ENCODE peak calls at places on chromosomes 3 and 15, in four cellular contexts. One of them, this sample, is unnamed.

GRCh38 chr3:44419923-44420650 is 57.4 kb downstream of the ZNF445 start:
- DNase-seq in IMR-90: no peak
- DNase-seq in naive B cell: no peak
- DNase-seq in GM19239: no peak
- DNase-seq in this sample: no peak

GRCh38 chr15:31280831-31281216 is 45.8 kb upstream of the KLF13 start:
- DNase-seq in IMR-90: no peak
- DNase-seq in GM19239: no peak
- DNase-seq in naive B cell: no peak
- DNase-seq in this sample: no peak

GRCh38 chr15:84151205-84151931 is 84.2 kb upstream of the GOLGA6L4 start:
- DNase-seq in GM19239: no peak
- DNase-seq in IMR-90: no peak
- DNase-seq in naive B cell: no peak
- DNase-seq in this sample: no peak

GRCh38 chr3:132135628-132136333 is 101.0 kb upstream of the CPNE4 start:
- DNase-seq in GM19239: no peak
- DNase-seq in IMR-90: peak
- DNase-seq in naive B cell: no peak
- DNase-seq in this sample: no peak

GRCh38 chr3:177229791-177230190 is 32.5 kb upstream of the TBL1XR1 start:
- DNase-seq in IMR-90: peak
- DNase-seq in GM19239: no peak
- DNase-seq in naive B cell: no peak
- DNase-seq in this sample: no peak

GRCh38 chr3:59503441-59503840 is 453.6 kb upstream of the CFAP20DC start:
- DNase-seq in GM19239: no peak
- DNase-seq in IMR-90: no peak
- DNase-seq in naive B cell: no peak
- DNase-seq in this sample: no peak

GRCh38 chr3:159884661-159885402 is 103.8 kb upstream of the IL12A start:
- DNase-seq in IMR-90: peak
- DNase-seq in GM19239: peak
- DNase-seq in naive B cell: peak
- DNase-seq in this sample: peak

GRCh38 chr3:50457988-50458387 is 45.4 kb downstream of the CACNA2D2 start:
- DNase-seq in GM19239: no peak
- DNase-seq in IMR-90: no peak
- DNase-seq in naive B cell: no peak
- DNase-seq in this sample: no peak

GRCh38 chr15:55820043-55820442 is 77.1 kb upstream of the PRTG start:
- DNase-seq in naive B cell: no peak
- DNase-seq in GM19239: no peak
- DNase-seq in IMR-90: no peak
- DNase-seq in this sample: no peak

GRCh38 chr3:61541694-61542093 is 19.7 kb upstream of the PTPRG start:
- DNase-seq in IMR-90: no peak
- DNase-seq in GM19239: no peak
- DNase-seq in naive B cell: no peak
- DNase-seq in this sample: no peak

GRCh38 chr3:63911395-63911900 is 735 bp downstream of the SCAANT1 start:
- DNase-seq in GM19239: no peak
- DNase-seq in naive B cell: no peak
- DNase-seq in IMR-90: no peak
- DNase-seq in this sample: peak

GRCh38 chr3:88957751-88958452 is 149.5 kb upstream of the EPHA3 start:
- DNase-seq in GM19239: no peak
- DNase-seq in naive B cell: no peak
- DNase-seq in IMR-90: peak
- DNase-seq in this sample: no peak

GRCh38 chr15:66310786-66311185 is 17.4 kb downstream of the DIS3L start:
- DNase-seq in GM19239: no peak
- DNase-seq in naive B cell: no peak
- DNase-seq in IMR-90: no peak
- DNase-seq in this sample: no peak

GRCh38 chr3:127077068-127077467 is 94.2 kb downstream of the PLXNA1 start:
- DNase-seq in IMR-90: no peak
- DNase-seq in naive B cell: no peak
- DNase-seq in GM19239: no peak
- DNase-seq in this sample: no peak

GRCh38 chr15:82873000-82873680 is 63.7 kb downstream of the WHAMM start:
- DNase-seq in naive B cell: no peak
- DNase-seq in GM19239: no peak
- DNase-seq in IMR-90: no peak
- DNase-seq in this sample: no peak

GRCh38 chr3:196792771-196793170 is 53.1 kb downstream of the PAK2 start:
- DNase-seq in IMR-90: peak
- DNase-seq in naive B cell: no peak
- DNase-seq in GM19239: no peak
- DNase-seq in this sample: no peak

GRCh38 chr3:194906229-194906629 is 220.5 kb downstream of the FAM43A start:
- DNase-seq in IMR-90: peak
- DNase-seq in GM19239: no peak
- DNase-seq in naive B cell: no peak
- DNase-seq in this sample: no peak

GRCh38 chr3:169812124-169812843 is 386 bp upstream of the LRRIQ4 start:
- DNase-seq in GM19239: peak
- DNase-seq in IMR-90: peak
- DNase-seq in naive B cell: peak
- DNase-seq in this sample: peak

GRCh38 chr3:187736418-187736871 is 8.8 kb downstream of the BCL6 start:
- DNase-seq in GM19239: no peak
- DNase-seq in IMR-90: peak
- DNase-seq in naive B cell: no peak
- DNase-seq in this sample: no peak

GRCh38 chr3:38150780-38151528 is 12.5 kb downstream of the MYD88 start:
- DNase-seq in naive B cell: no peak
- DNase-seq in GM19239: no peak
- DNase-seq in IMR-90: no peak
- DNase-seq in this sample: no peak

GRCh38 chr15:40108061-40108854 is 421 bp downstream of the BMF start:
- DNase-seq in GM19239: no peak
- DNase-seq in IMR-90: peak
- DNase-seq in naive B cell: no peak
- DNase-seq in this sample: peak

GRCh38 chr3:128180446-128180845 is 27.2 kb downstream of the EEFSEC start:
- DNase-seq in naive B cell: no peak
- DNase-seq in GM19239: no peak
- DNase-seq in IMR-90: no peak
- DNase-seq in this sample: no peak

GRCh38 chr3:110413807-110414748 is 657.5 kb upstream of the NECTIN3 start:
- DNase-seq in GM19239: no peak
- DNase-seq in naive B cell: no peak
- DNase-seq in IMR-90: peak
- DNase-seq in this sample: no peak

GRCh38 chr15:67093146-67093874 is 27.9 kb downstream of the SMAD3 start:
- DNase-seq in IMR-90: no peak
- DNase-seq in GM19239: no peak
- DNase-seq in naive B cell: peak
- DNase-seq in this sample: no peak